ENCODE peak calls at places on chromosomes 12 and 14, in nine cellular contexts. K is fibroblast of lung, O is choroid plexus epithelial cell, G is A673, Z is tibial nerve, A is transverse colon, V is Calu3, U is left lung, L is MM.1S. Y is an unnamed sample.

GRCh38 chr12:55693323-55694187 is 14.1 kb downstream of the ITGA7 start:
- DNase-seq in O (no peak), G (no peak), A (no peak), V (no peak), U (peak), K (no peak), L (no peak), Z (no peak), Y (no peak)

GRCh38 chr12:71014180-71014785 is 93.7 kb upstream of the PTPRR start:
- DNase-seq in Z (no peak), O (peak), V (peak), G (peak), A (no peak), U (no peak), L (peak), K (peak), Y (no peak)

GRCh38 chr12:96265400-96265799 is 71.2 kb downstream of the ELK3 start:
- DNase-seq in O (no peak), K (no peak), Z (no peak), V (no peak), L (no peak), G (no peak), U (no peak), A (no peak), Y (no peak)

GRCh38 chr12:45729233-45730115 is at the start of gene ARID2:
- DNase-seq in O (peak), K (peak), A (peak), U (peak), L (peak), V (peak), G (peak), Z (peak), Y (peak)

GRCh38 chr14:75469606-75470237 is 41.9 kb downstream of the JDP2 start:
- DNase-seq in Z (no peak), G (no peak), L (no peak), V (no peak), U (peak), K (no peak), A (peak), O (no peak), Y (no peak)

GRCh38 chr14:81062816-81063215 is 107.4 kb downstream of the TSHR start:
- DNase-seq in L (peak), K (no peak), U (no peak), V (peak), O (peak), Z (no peak), G (peak), A (no peak), Y (no peak)

GRCh38 chr12:39199371-39199770 is 243.5 kb downstream of the KIF21A start:
- DNase-seq in G (peak), A (no peak), V (no peak), U (no peak), O (no peak), Z (no peak), L (no peak), K (no peak), Y (no peak)

GRCh38 chr12:64104376-64104775 is 117.7 kb downstream of the KICS2 start:
- DNase-seq in L (no peak), U (no peak), Z (no peak), V (no peak), G (no peak), A (peak), K (peak), O (peak), Y (no peak)

GRCh38 chr12:121114806-121115205 is 17.9 kb upstream of the P2RX7 start:
- DNase-seq in A (no peak), O (no peak), U (no peak), Z (no peak), G (no peak), K (no peak), V (no peak), L (no peak), Y (no peak)

GRCh38 chr14:81247271-81247766 is 26.6 kb upstream of the GTF2A1 start:
- DNase-seq in L (no peak), O (no peak), U (no peak), G (no peak), Z (no peak), V (no peak), A (no peak), K (no peak), Y (no peak)

GRCh38 chr12:49017764-49018281 is 753 bp downstream of the PRKAG1 start:
- DNase-seq in U (no peak), O (peak), K (no peak), L (no peak), A (no peak), G (no peak), Z (no peak), V (peak), Y (no peak)

GRCh38 chr12:2351129-2351528 is 298.3 kb downstream of the CACNA1C start:
- DNase-seq in O (no peak), U (no peak), A (no peak), Z (no peak), V (no peak), L (no peak), K (no peak), G (no peak), Y (no peak)

GRCh38 chr14:51901475-51902024 is 41.1 kb downstream of the GNG2 start:
- DNase-seq in A (no peak), L (no peak), U (no peak), V (no peak), O (no peak), K (no peak), G (no peak), Z (no peak), Y (no peak)

GRCh38 chr14:65961004-65961403 is 525.2 kb upstream of the CCDC196 start:
- DNase-seq in A (peak), U (no peak), O (peak), L (peak), G (peak), Z (no peak), V (peak), K (peak), Y (peak)
- TF ChIP-seq CTCF in A (peak), U (peak), O (peak), L (peak), G (peak), Z (peak), V (peak), K (peak), Y (peak)

GRCh38 chr12:122989443-122989839 is 9.0 kb downstream of the ARL6IP4 start:
- DNase-seq in Z (no peak), A (no peak), V (no peak), K (no peak), L (no peak), O (no peak), G (no peak), U (no peak), Y (no peak)

GRCh38 chr12:122988036-122988435 is 7.6 kb downstream of the ARL6IP4 start:
- DNase-seq in Z (no peak), A (no peak), O (no peak), L (no peak), U (no peak), G (no peak), V (no peak), K (no peak), Y (no peak)

GRCh38 chr12:122989874-122990400 is 9.5 kb downstream of the ARL6IP4 start:
- DNase-seq in G (no peak), Z (no peak), O (no peak), V (no peak), A (no peak), U (no peak), L (no peak), K (no peak), Y (no peak)

GRCh38 chr12:122987086-122987951 is 6.8 kb downstream of the ARL6IP4 start:
- DNase-seq in G (no peak), K (no peak), O (no peak), U (no peak), V (no peak), A (no peak), L (no peak), Z (no peak), Y (no peak)

GRCh38 chr12:122988612-122989442 is 8.3 kb downstream of the ARL6IP4 start:
- DNase-seq in G (no peak), K (no peak), Z (no peak), V (no peak), L (no peak), A (no peak), O (no peak), U (no peak), Y (no peak)
- TF ChIP-seq CTCF in G (no peak), K (no peak), Z (no peak), V (no peak), L (no peak), A (no peak), O (no peak), U (no peak), Y (no peak)

GRCh38 chr14:99560946-99561683 is 42.9 kb downstream of the CCDC85C start:
- DNase-seq in G (no peak), U (no peak), L (no peak), V (peak), Z (no peak), O (no peak), A (no peak), K (no peak), Y (no peak)
- TF ChIP-seq CTCF in G (no peak), U (no peak), L (no peak), V (no peak), Z (no peak), O (no peak), A (no peak), K (no peak), Y (no peak)

DNA sequence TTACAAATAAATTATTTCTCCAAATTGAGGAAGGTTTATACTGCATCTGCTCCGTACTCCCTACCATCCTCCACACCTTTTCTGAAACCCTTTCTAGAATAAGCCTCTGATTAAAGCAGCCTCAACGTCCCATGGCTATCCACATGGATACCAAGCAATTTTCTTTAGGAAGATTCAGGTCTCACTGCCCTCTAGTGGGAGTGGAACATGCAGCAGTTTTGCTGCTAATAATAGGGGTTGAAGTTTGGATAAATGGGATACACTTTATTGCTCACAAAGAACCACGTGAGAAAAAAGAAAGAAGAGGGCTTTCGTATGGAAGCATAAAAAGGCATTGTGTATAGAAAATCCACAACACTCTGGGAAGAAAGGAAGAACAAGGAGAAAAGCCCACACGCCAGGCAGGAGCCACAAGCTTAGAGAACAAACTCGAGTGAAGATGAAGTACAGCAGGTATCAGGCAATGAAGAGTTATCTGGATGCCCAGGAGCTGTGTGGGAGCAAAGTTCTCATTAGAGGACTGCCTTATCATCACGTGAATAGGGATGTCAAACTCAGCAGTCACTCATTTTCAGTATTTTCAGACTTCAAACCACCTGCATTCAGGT is 45.8 kb downstream of the CCER1 start:
- DNase-seq in Z (no peak), O (peak), V (peak), G (peak), K (peak), U (no peak), L (peak), A (no peak), Y (no peak)
- TF ChIP-seq CTCF in Z (peak), O (peak), V (peak), G (peak), K (peak), U (peak), L (peak), A (peak), Y (peak)

DNA sequence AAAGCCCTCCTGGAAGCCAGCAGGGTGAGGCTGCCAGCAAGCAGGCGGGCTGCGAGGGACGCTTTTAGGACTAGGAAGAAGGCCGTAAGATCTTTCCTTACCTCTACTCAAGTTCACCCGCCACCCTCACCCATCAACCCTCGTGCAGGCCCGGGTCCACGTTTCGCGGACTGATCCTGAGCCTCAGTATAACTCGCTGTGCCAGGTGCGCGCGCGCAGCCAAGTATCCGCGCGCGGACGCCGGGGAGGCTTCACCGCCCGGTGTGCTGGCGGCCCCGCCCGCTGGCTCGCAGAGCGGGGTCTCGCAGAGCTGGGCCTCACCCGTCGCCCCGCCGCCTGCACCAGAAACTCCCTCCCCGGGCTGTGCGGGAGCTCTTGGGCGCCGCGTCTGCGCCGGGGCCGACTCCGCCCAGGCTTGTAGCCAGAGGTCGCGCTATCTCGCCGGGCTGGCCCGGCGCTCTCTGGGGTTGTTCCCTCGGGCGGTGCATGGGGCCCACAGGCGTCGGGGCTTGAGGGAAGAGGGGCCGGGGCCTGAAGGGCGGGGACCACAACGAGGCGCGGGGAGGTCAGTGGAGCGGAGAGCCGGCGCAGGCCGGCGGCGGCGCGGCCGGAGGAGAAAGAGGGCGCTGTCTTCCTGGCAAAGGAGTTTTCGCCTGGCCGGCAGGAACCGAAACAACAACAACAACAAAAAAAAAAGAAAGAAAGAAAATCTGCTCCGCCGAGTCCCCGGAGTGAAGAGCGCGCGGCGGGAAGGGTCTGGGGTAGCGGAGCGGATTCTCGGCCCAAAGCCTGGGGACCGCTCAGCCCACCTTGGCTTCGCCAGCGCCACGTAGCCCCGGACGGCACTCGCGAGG is 7.7 kb upstream of the SIX1 start:
- DNase-seq in Z (no peak), V (peak), A (peak), L (peak), K (peak), G (peak), U (peak), O (peak), Y (peak)
- TF ChIP-seq CTCF in Z (peak), V (peak), A (peak), L (peak), K (peak), G (peak), U (no peak), O (peak), Y (peak)

GRCh38 chr14:62694075-62694474 is 351.2 kb downstream of the KCNH5 start:
- DNase-seq in L (no peak), G (no peak), K (peak), O (peak), V (peak), U (no peak), Z (no peak), A (no peak), Y (no peak)
- TF ChIP-seq CTCF in L (no peak), G (no peak), K (no peak), O (no peak), V (no peak), U (no peak), Z (no peak), A (no peak), Y (no peak)